ENCODE peak calls at places on chromosomes 3 and 15, in four cellular contexts. K, S, V and Z are unnamed samples.

GRCh38 chr3:9809615-9810356 is at the start of gene TTLL3:
- DNase-seq in K (no peak), S (peak; percentile 49), V (no peak), Z (peak; percentile 87)

GRCh38 chr3:113676252-113676651 is 20.2 kb downstream of the USF3 start:
- DNase-seq in K (no peak), S (no peak), V (no peak), Z (no peak)

GRCh38 chr3:127674099-127674792 is 1.5 kb downstream of the ABTB1 start:
- DNase-seq in K (no peak), S (no peak), V (no peak), Z (no peak)

GRCh38 chr15:101159096-101159935 is 92.5 kb downstream of the CHSY1 start:
- DNase-seq in K (no peak), S (no peak), V (no peak), Z (no peak)

GRCh38 chr15:90870354-90871096 is 2.1 kb downstream of the FURIN start:
- DNase-seq in K (no peak), S (no peak), V (no peak), Z (no peak)

GRCh38 chr3:177810162-177810623 is 612.9 kb upstream of the TBL1XR1 start:
- DNase-seq in K (peak; percentile 61), S (no peak), V (no peak), Z (no peak)

GRCh38 chr3:189355481-189356201 is 183.9 kb downstream of the TPRG1 start:
- DNase-seq in K (peak; percentile 52), S (no peak), V (no peak), Z (no peak)

GRCh38 chr3:42061711-42062408 is 29.3 kb upstream of the TRAK1 start:
- DNase-seq in K (no peak), S (no peak), V (no peak), Z (no peak)

GRCh38 chr15:89874926-89875564 is 18.7 kb downstream of the AP3S2 start:
- DNase-seq in K (peak; percentile 46), S (peak; percentile 80), V (no peak), Z (peak; percentile 86)

GRCh38 chr15:85772668-85773067 is 22.1 kb downstream of the KLHL25 start:
- DNase-seq in K (no peak), S (no peak), V (no peak), Z (no peak)

GRCh38 chr3:145739926-145740325 is 421.1 kb downstream of the PLOD2 start:
- DNase-seq in K (no peak), S (no peak), V (no peak), Z (no peak)

GRCh38 chr3:193789455-193789854 is 196.4 kb downstream of the OPA1 start:
- DNase-seq in K (no peak), S (no peak), V (no peak), Z (no peak)

GRCh38 chr3:14057701-14058100 is 67.0 kb downstream of the CHCHD4 start:
- DNase-seq in K (no peak), S (no peak), V (no peak), Z (no peak)

GRCh38 chr15:66625974-66626373 is 60.2 kb upstream of the LCTL start:
- DNase-seq in K (no peak), S (no peak), V (no peak), Z (no peak)

GRCh38 chr3:99482191-99482590 is 156.2 kb upstream of the COL8A1 start:
- DNase-seq in K (no peak), S (no peak), V (no peak), Z (no peak)
- TF ChIP-seq MAX in K (no peak), S (no peak), V (no peak), Z (no peak)

GRCh38 chr3:159817136-159817535 is 171.5 kb upstream of the IL12A start:
- DNase-seq in K (no peak), S (no peak), V (no peak), Z (no peak)

GRCh38 chr3:159818399-159818798 is 170.2 kb upstream of the IL12A start:
- DNase-seq in K (peak; percentile 31), S (no peak), V (no peak), Z (peak; percentile 68)

GRCh38 chr3:159814161-159814560 is 174.5 kb upstream of the IL12A start:
- DNase-seq in K (no peak), S (no peak), V (no peak), Z (no peak)

GRCh38 chr3:159817571-159817970 is 171.1 kb upstream of the IL12A start:
- DNase-seq in K (no peak), S (no peak), V (no peak), Z (no peak)

DNA sequence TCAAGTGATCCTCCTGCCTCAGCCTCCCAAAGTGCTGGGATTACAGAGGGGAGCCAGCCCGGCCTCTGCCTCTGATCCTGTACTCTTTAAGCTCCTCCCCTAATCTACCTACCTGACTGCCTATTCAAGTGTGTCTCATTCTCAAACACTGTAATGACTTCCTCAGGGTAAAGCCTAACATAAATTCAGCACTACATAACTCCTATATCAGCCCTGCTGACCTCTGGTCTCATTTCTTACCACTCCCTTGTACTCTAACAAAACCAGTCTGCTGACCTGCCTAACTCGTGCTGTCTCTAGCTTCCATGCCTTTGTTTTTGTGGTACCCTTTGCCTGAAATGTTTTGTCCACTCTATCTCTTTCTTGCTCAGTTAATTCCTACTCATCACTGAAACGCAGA is 172.1 kb upstream of the IL12A start:
- DNase-seq in K (no peak), S (no peak), V (no peak), Z (no peak)
- TF ChIP-seq MXI1 in K (no peak), S (no peak), V (no peak), Z (no peak)

DNA sequence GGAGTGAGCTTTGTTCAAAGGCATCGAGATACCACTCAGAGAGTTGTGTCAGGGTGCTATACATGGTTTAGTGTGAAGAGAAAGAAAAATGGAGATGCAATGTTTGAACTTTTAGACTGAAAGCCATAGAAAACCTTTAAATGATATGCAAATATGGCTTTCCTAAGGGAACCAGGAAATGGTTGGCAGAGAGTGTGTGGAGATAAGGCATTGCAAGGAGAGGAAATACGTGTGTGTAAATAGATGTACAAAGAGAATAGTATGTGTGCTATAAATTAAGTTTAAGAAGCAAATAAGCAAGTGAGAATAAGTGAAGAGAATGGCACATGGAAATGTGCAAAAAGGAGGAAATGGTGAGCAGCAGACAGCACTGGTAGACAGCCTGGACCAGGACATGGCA is 198.1 kb downstream of the SLC9A9 start:
- DNase-seq in K (no peak), S (no peak), V (no peak), Z (no peak)
- H2AFZ ChIP-seq in K (no peak overlapping the region), S (no peak overlapping the region), V (no peak overlapping the region), Z (no peak overlapping the region)

GRCh38 chr3:183394150-183394549 is 34.3 kb downstream of the MCF2L2 start:
- DNase-seq in K (no peak), S (no peak), V (no peak), Z (no peak)
- TF ChIP-seq MAX in K (no peak), S (no peak), V (no peak), Z (no peak)

GRCh38 chr3:37862219-37862711 is 585 bp downstream of the CTDSPL start:
- DNase-seq in K (no peak), S (peak; percentile 78), V (no peak), Z (peak; percentile 71)
- TF ChIP-seq MXI1 in K (peak; percentile 10), S (no peak), V (no peak), Z (peak; percentile 22)